ENCODE peak calls at places on chromosome 6, in seven cellular contexts. R is endodermal cell, S is neuronal stem cell, Y is colonic mucosa, W is H1, V is neural progenitor cell, B is upper lobe of right lung. H is an unnamed sample.
A peak's percentile ranks its signal among the peaks of the same experiment; 100 is the strongest.

GRCh38 chr6:127464161-127464880 is 5.1 kb upstream of the KIAA0408 start:
- DNase-seq in W (no peak), V (no peak), B (no peak), S (no peak), R (no peak), Y (no peak), H (no peak)

GRCh38 chr6:168247456-168248147 is 72.0 kb downstream of the DACT2 start:
- DNase-seq in V (no peak), R (no peak), B (peak; percentile 69), W (no peak), Y (peak; percentile 84), S (no peak), H (no peak)

GRCh38 chr6:46993846-46994245 is 48.3 kb downstream of the ADGRF1 start:
- DNase-seq in W (no peak), S (no peak), V (no peak), R (no peak), B (no peak), Y (no peak), H (no peak)

GRCh38 chr6:87136963-87137362 is 18.4 kb upstream of the ZNF292 start:
- DNase-seq in S (no peak), W (no peak), R (no peak), B (no peak), Y (no peak), V (no peak), H (no peak)

GRCh38 chr6:135390450-135390849 is 107.1 kb downstream of the AHI1 start:
- DNase-seq in Y (no peak), R (no peak), S (no peak), B (no peak), V (no peak), W (no peak), H (no peak)

GRCh38 chr6:45791600-45792168 is 224.0 kb downstream of the CLIC5 start:
- DNase-seq in B (no peak), S (no peak), W (no peak), V (no peak), R (no peak), Y (no peak), H (peak; percentile 56)

GRCh38 chr6:154249499-154250298 is 106.9 kb downstream of the IPCEF1 start:
- DNase-seq in B (no peak), W (no peak), R (no peak), V (no peak), Y (no peak), S (no peak), H (no peak)

GRCh38 chr6:20909621-20910020 is 375.4 kb downstream of the CDKAL1 start:
- DNase-seq in W (no peak), S (no peak), V (no peak), B (no peak), R (no peak), Y (no peak), H (no peak)

GRCh38 chr6:129006685-129007514 is 124.0 kb downstream of the LAMA2 start:
- DNase-seq in B (no peak), W (no peak), Y (no peak), S (no peak), V (no peak), R (no peak), H (no peak)

GRCh38 chr6:134267917-134268361 is 50.0 kb downstream of the SGK1 start:
- DNase-seq in S (peak; percentile 33), R (peak; percentile 72), B (no peak), W (peak; percentile 57), V (peak; percentile 78), Y (peak; percentile 31), H (no peak)

GRCh38 chr6:170438402-170438753 is 114.7 kb downstream of the PSMB1 start:
- DNase-seq in V (peak; percentile 96), R (peak; percentile 87), S (peak; percentile 93), Y (peak; percentile 82), W (peak; percentile 78), B (peak; percentile 88), H (peak; percentile 94)

GRCh38 chr6:54719633-54720032 is 126.9 kb upstream of the FAM83B start:
- DNase-seq in V (peak; percentile 31), B (no peak), W (no peak), Y (no peak), S (no peak), R (no peak), H (no peak)

GRCh38 chr6:42511803-42512422 is 51.9 kb upstream of the UBR2 start:
- DNase-seq in Y (no peak), V (no peak), W (no peak), R (no peak), S (no peak), B (no peak), H (no peak)

GRCh38 chr6:12895721-12896120 is 179.2 kb downstream of the PHACTR1 start:
- DNase-seq in Y (no peak), W (no peak), V (no peak), S (no peak), R (no peak), B (no peak), H (no peak)

GRCh38 chr6:12898603-12899002 is 182.0 kb downstream of the PHACTR1 start:
- DNase-seq in Y (no peak), V (no peak), W (no peak), S (no peak), B (no peak), R (no peak), H (no peak)

GRCh38 chr6:12892201-12892600 is 175.6 kb downstream of the PHACTR1 start:
- DNase-seq in R (no peak), W (no peak), S (no peak), V (no peak), B (no peak), Y (no peak), H (no peak)

GRCh38 chr6:12899080-12899815 is 182.7 kb downstream of the PHACTR1 start:
- DNase-seq in V (no peak), R (no peak), Y (no peak), S (no peak), W (no peak), B (no peak), H (no peak)

GRCh38 chr6:12896208-12896733 is 179.7 kb downstream of the PHACTR1 start:
- DNase-seq in V (no peak), S (no peak), B (no peak), Y (no peak), W (no peak), R (no peak), H (no peak)
- H3K4me1 ChIP-seq in V (peaks cover 5% of the 10 kb centered on the region), S (no peaks in the 10 kb centered on the region), B (no peaks in the 10 kb centered on the region), Y (no peaks in the 10 kb centered on the region), W (peaks cover 7% of the 10 kb centered on the region), R (peaks cover 2% of the 10 kb centered on the region), H (no peaks in the 10 kb centered on the region)

GRCh38 chr6:165721349-165721748 is 58.3 kb upstream of the PDE10A start:
- DNase-seq in R (no peak), S (no peak), Y (no peak), B (no peak), V (no peak), W (no peak), H (no peak)
- H3K4me3 ChIP-seq in R (no peak overlapping the region), S (no peak overlapping the region), Y (no peak overlapping the region), B (no peak overlapping the region), V (no peak overlapping the region), W (no peak overlapping the region), H (no peak overlapping the region)

GRCh38 chr6:4941782-4942672 is 61.8 kb downstream of the RPP40 start:
- DNase-seq in V (peak; percentile 26), W (no peak), S (no peak), R (no peak), B (no peak), Y (no peak), H (no peak)
- H3K9me3 ChIP-seq in V (no peaks in the 10 kb centered on the region), W (no peaks in the 10 kb centered on the region), S (no peaks in the 10 kb centered on the region), R (no peaks in the 10 kb centered on the region), B (no peaks in the 10 kb centered on the region), Y (no peaks in the 10 kb centered on the region), H (no peaks in the 10 kb centered on the region)

DNA sequence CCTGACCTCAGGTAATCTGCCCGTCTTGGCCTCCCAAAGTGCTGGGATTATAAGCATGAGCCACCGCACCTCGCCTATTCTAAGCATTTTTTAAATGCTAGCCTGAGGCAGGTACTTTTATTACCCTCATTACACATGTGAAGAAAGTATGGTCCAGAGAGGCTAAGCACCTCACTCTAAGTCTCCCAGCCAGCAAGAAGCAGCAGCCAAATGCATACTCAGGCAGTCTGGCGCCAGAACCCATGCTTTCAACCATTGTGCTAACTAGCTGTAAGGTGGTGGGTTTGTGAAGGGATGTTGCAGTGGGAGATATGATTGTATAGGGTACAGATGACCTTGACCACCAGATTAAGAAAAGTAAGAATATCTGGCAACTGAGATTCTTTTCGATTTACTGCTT is 26.1 kb upstream of the RIPOR2 start:
- DNase-seq in W (no peak), V (no peak), R (no peak), S (no peak), Y (no peak), B (no peak), H (no peak)
- H3K4me1 ChIP-seq in W (no peaks in the 10 kb centered on the region), V (no peaks in the 10 kb centered on the region), R (no peaks in the 10 kb centered on the region), S (no peaks in the 10 kb centered on the region), Y (no peaks in the 10 kb centered on the region), B (no peaks in the 10 kb centered on the region), H (peaks cover 4% of the 10 kb centered on the region)

DNA sequence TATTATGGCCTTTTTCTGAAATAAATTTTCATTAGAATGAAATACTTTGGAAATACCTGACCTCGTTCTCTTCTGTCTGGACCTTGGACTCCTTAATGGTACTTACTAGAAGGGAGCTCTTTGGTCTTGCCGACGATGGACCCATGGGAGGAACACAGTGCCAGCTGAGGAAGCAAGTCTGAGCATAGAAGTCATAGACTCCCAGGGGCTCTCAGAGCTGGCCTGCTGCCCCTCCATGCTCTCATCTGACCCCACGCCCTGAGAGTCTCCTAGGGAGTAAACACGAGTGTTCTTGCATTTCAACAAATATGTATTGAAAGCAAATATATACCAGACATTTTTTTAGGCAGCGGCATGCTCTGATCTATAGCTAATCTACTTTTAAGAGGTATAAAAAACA is 87.8 kb downstream of the PLEKHG1 start:
- DNase-seq in V (no peak), R (no peak), W (no peak), S (no peak), Y (peak; percentile 47), B (no peak), H (no peak)
- H3K4me3 ChIP-seq in V (no peak overlapping the region), R (no peak overlapping the region), W (no peak overlapping the region), S (no peak overlapping the region), Y (no peak overlapping the region), B (no peak overlapping the region), H (no peak overlapping the region)